ENCODE peak calls at places on chromosome 20, in four cellular contexts. O is K562, X is IMR-90, T is GM12878. F is an unnamed sample.
A peak's percentile ranks its signal among the peaks of the same experiment; 100 is the strongest.

GRCh38 chr20:36773123-36773547 is 428 bp downstream of the DSN1 start:
- DNase-seq in O (no peak), X (no peak), T (no peak), F (peak; percentile 18)

GRCh38 chr20:60559462-60559861 is 601.2 kb downstream of the CDH26 start:
- DNase-seq in O (no peak), X (no peak), T (no peak), F (no peak)

GRCh38 chr20:63532449-63532971 is 4.7 kb downstream of the PTK6 start:
- DNase-seq in O (no peak), X (no peak), T (no peak), F (no peak)

GRCh38 chr20:11502051-11502450 is 415.6 kb upstream of the BTBD3 start:
- DNase-seq in O (no peak), X (peak; percentile 13), T (no peak), F (no peak)

GRCh38 chr20:41116282-41116960 is 20.9 kb upstream of the PLCG1 start:
- DNase-seq in O (peak; percentile 57), X (no peak), T (no peak), F (no peak)

GRCh38 chr20:58623579-58624473 is 27.3 kb upstream of the STX16 start:
- DNase-seq in O (peak; percentile 89), X (peak; percentile 97), T (no peak), F (peak; percentile 93)

GRCh38 chr20:20201124-20201523 is 148.8 kb downstream of the CFAP61 start:
- DNase-seq in O (no peak), X (no peak), T (no peak), F (no peak)

GRCh38 chr20:33670715-33671499 is 3.3 kb downstream of the NECAB3 start:
- DNase-seq in O (no peak), X (no peak), T (no peak), F (no peak)

GRCh38 chr20:13149371-13149770 is 71.7 kb upstream of the ISM1 start:
- DNase-seq in O (no peak), X (no peak), T (no peak), F (no peak)

GRCh38 chr20:59850018-59850641 is 83.3 kb downstream of the SYCP2 start:
- DNase-seq in O (peak; percentile 30), X (peak; percentile 42), T (peak; percentile 9), F (peak; percentile 22)

GRCh38 chr20:58703765-58704331 is 11.2 kb downstream of the NPEPL1 start:
- DNase-seq in O (no peak), X (no peak), T (no peak), F (no peak)

GRCh38 chr20:9093203-9093962 is 24.5 kb downstream of the PLCB4 start:
- DNase-seq in O (no peak), X (no peak), T (no peak), F (peak; percentile 86)

GRCh38 chr20:35167787-35168186 is 4.1 kb upstream of the PROCR start:
- DNase-seq in O (no peak), X (no peak), T (no peak), F (no peak)

GRCh38 chr20:35171753-35172433 is at the start of gene PROCR:
- DNase-seq in O (peak; percentile 69), X (peak; percentile 90), T (no peak), F (peak; percentile 98)

GRCh38 chr20:35165221-35166185 is 6.4 kb upstream of the PROCR start:
- DNase-seq in O (no peak), X (no peak), T (no peak), F (peak; percentile 53)

GRCh38 chr20:35171438-35171752 is 477 bp upstream of the PROCR start:
- DNase-seq in O (no peak), X (no peak), T (no peak), F (no peak)

GRCh38 chr20:35166242-35166830 is 5.5 kb upstream of the PROCR start:
- DNase-seq in O (no peak), X (no peak), T (no peak), F (peak; percentile 99)
- TF ChIP-seq FOS in O (no peak), X (no peak), T (no peak), F (peak; percentile 54)

DNA sequence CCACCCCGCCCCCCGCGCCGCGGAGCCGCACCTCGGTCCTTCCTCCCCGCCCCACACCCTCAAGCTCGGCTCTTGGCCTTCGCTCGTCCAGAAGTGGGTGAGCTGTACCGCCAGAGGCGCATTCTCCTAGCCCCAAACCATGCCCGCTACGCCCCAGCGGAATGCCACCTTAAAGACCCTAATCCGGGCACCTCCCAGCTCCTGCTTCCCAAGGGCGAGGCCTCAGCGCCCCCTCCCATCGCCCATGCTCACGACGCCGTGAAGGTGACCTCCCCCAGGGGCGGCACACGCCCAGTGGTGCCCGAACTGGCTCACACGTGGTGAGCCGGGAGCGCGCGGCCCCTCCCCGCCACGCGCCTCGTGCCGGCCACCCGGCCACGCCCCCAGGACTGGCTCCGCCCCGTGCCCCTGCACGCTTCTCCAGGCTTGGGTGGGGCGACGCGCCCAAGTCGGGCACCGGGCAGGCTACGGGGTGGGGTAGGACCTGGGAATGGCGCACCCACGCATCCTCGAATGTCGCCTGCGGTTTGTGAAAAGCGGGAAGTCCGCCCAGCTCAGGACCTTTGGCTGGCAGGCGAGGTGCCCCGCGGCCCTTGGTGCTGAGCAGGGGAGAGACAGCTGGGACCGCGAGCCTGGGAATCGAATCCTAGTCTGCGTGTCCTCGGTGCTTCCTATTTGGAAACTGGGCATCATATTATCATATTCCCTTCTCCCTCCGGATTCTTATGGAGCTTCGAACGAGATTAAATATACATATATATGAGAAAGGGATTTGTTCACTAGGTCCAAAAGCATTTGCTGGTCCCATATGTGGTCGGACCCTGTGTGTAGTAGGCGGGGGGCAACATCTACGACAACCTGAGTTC is 942 bp upstream of the SOX12 start:
- DNase-seq in O (peak; percentile 78), X (peak; percentile 72), T (no peak), F (peak; percentile 93)
- TF ChIP-seq CTCF in O (peak; percentile 24), X (peak; percentile 24), T (peak; percentile 30), F (peak; percentile 52)

DNA sequence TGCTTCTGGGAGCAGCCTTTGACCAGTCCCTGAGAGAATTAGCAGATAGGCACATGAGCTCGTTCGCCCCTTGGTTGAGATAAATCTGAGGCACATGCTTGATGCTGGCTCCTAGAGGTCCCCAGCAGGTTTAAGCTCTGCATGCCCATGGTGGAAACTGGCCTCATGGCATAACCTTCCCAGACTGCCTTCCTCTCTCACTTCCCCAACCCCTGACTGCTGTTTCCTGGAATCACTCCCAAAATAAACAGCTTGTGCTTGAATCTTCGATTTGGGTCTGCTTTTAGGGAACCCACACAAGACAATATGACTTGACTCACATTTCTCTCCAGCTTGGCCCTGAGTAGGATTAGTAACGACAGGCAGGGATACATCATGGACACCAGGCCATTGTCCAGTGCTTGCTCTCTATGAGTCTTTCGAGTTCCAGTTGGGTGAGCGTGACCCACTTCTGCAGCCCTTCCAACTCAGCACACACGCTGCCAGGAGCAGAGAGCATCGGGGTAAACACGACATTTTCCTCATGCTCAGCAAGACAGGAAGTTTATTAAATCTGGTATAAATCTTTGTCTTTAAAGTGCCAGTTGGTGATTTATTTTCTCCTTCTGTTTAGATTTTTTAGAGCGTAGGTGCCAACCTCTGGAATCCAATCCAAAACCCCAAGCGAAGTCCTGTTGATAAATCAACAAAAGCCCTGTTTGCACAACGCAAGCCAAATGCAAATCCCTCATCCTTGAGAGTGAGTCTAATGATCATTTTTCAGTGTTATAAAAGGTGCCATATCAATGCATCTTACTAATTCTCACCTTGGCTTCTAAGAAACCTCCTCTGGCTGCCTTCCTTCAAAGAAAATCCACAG is 135.0 kb downstream of the FOXA2 start:
- DNase-seq in O (no peak), X (no peak), T (no peak), F (no peak)
- TF ChIP-seq FOS in O (no peak), X (no peak), T (no peak), F (no peak)

DNA sequence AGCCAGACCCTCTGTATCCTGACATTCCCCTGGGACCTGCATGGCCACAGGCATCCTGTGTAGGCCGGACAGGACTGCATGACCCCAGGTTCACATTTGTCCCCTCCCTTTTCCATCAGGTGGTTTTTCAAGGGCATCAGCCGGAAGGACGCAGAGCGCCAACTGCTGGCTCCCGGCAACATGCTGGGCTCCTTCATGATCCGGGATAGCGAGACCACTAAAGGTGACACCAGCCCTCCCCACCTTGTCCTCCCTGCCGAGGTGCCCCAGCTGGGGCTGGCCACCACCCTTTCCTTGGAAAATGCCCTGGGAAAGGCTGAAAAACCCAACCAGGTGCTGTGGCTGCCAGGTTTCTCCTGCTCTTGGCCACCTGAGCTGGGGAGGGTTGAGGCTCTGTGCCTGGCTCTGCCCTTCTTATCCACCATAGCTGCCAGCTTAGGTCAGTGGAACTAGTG is 27.6 kb downstream of the HCK start:
- DNase-seq in O (no peak), X (no peak), T (no peak), F (no peak)
- TF ChIP-seq CTCF in O (peak; percentile 14), X (no peak), T (no peak), F (no peak)

GRCh38 chr20:51570755-51571469 is 28.4 kb upstream of the NFATC2 start:
- DNase-seq in O (no peak), X (peak; percentile 17), T (no peak), F (peak; percentile 54)

GRCh38 chr20:51571470-51571794 is 28.9 kb upstream of the NFATC2 start:
- DNase-seq in O (no peak), X (no peak), T (no peak), F (no peak)

GRCh38 chr20:51575486-51575885 is 33.0 kb upstream of the NFATC2 start:
- DNase-seq in O (no peak), X (no peak), T (no peak), F (no peak)

GRCh38 chr20:51574248-51575033 is 31.9 kb upstream of the NFATC2 start:
- DNase-seq in O (no peak), X (no peak), T (no peak), F (no peak)

GRCh38 chr20:51573576-51574243 is 31.2 kb upstream of the NFATC2 start:
- DNase-seq in O (no peak), X (no peak), T (no peak), F (peak; percentile 45)
- TF ChIP-seq FOS in O (no peak), X (no peak), T (no peak), F (no peak)

DNA sequence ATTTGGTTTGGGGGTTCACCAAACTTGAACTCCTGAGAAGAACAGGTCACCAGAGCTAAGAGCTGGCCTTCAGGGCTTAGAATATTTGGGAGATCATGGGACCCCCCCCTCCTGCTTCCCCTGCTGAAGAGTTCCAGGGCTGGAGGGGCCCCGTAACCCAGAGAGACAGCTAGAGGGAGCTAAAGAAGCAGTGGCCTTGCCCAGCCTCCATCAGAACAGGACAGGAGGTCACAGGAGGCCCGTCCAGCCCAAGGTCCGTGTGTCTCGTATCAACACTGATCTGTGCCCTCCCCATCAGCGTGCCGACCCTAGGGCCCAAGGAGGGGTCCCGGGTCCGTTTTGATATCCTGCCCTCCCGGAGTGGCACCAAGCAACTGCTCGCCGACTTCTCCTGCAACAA is 40.6 kb upstream of the TGM6 start:
- DNase-seq in O (no peak), X (no peak), T (no peak), F (no peak)
- TF ChIP-seq CTCF in O (peak; percentile 14), X (no peak), T (no peak), F (no peak)

GRCh38 chr20:39395478-39396291 is 433.5 kb downstream of the DHX35 start:
- DNase-seq in O (no peak), X (no peak), T (no peak), F (peak; percentile 2)
- TF ChIP-seq FOS in O (no peak), X (no peak), T (no peak), F (peak; percentile 33)

DNA sequence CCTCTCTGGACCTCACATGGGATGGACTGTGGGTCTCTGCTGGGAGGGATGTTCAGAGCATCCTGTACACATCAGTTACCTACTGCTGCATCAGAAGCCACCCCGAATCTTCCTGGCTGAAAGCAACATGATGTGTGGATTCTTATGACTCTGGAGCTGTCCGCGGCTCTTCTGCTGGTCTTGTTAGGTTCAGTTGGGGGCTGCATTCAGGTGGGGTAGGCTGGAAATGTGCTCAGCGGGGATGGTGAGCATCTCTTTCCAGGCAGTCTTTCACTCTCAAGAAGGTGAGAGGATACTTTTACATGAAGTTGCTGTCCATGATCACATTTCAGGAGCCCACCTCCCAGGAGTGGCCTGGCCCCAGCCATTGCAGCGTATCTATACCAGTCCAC is 5.2 kb upstream of the CST5 start:
- DNase-seq in O (no peak), X (no peak), T (no peak), F (no peak)
- TF ChIP-seq CTCF in O (no peak), X (no peak), T (no peak), F (no peak)